ENCODE peak calls at places on chromosome 14, in nine cellular contexts. U is heart left ventricle, Z is A549, H is vagina, X is IMR-90, B is testis, E is body of pancreas, Y is gastrocnemius medialis, P is HepG2. D is an unnamed sample.

GRCh38 chr14:102508774-102509743 is 517 bp downstream of the ANKRD9 start:
- DNase-seq in U (peak; percentile 83), Z (peak; percentile 40), H (no peak), X (peak; percentile 41), B (peak; percentile 65), E (peak; percentile 53), Y (peak; percentile 66), P (no peak), D (peak; percentile 57)

GRCh38 chr14:73719361-73719760 is 5.2 kb upstream of the PNMA1 start:
- DNase-seq in U (no peak), Z (no peak), H (no peak), X (no peak), B (no peak), E (no peak), Y (no peak), P (no peak), D (no peak)

GRCh38 chr14:24206260-24207103 is 986 bp downstream of the TSSK4 start:
- DNase-seq in U (no peak), Z (no peak), H (no peak), X (no peak), B (no peak), E (no peak), Y (no peak), P (no peak), D (no peak)

GRCh38 chr14:68143341-68143807 is 323.8 kb downstream of the RAD51B start:
- DNase-seq in U (peak; percentile 82), Z (peak; percentile 72), H (peak; percentile 90), X (peak; percentile 36), B (peak; percentile 85), E (peak; percentile 88), Y (peak; percentile 56), P (no peak), D (peak; percentile 37)

GRCh38 chr14:75123991-75124390 is 2.9 kb downstream of the NEK9 start:
- DNase-seq in U (peak; percentile 24), Z (peak; percentile 69), H (no peak), X (peak; percentile 86), B (peak; percentile 26), E (peak; percentile 52), Y (peak; percentile 26), P (no peak), D (no peak)

GRCh38 chr14:104137297-104138097 is 890 bp upstream of the KIF26A start:
- DNase-seq in U (peak; percentile 78), Z (peak; percentile 80), H (no peak), X (peak; percentile 4), B (peak; percentile 70), E (peak; percentile 42), Y (no peak), P (peak; percentile 10), D (peak; percentile 55)

GRCh38 chr14:98507269-98507668 is 764.7 kb downstream of the BCL11B start:
- DNase-seq in U (no peak), Z (no peak), H (no peak), X (no peak), B (no peak), E (no peak), Y (no peak), P (no peak), D (no peak)

GRCh38 chr14:50230601-50231474 is 540 bp downstream of the SOS2 start:
- DNase-seq in U (peak; percentile 66), Z (peak; percentile 55), H (no peak), X (peak; percentile 59), B (peak; percentile 71), E (peak; percentile 65), Y (peak; percentile 38), P (peak; percentile 29), D (peak; percentile 69)

GRCh38 chr14:30532264-30532663 is 26.7 kb upstream of the G2E3 start:
- DNase-seq in U (no peak), Z (no peak), H (no peak), X (no peak), B (no peak), E (no peak), Y (no peak), P (no peak), D (no peak)

GRCh38 chr14:87615822-87616679 is 376.9 kb downstream of the GALC start:
- DNase-seq in U (peak; percentile 32), Z (peak; percentile 44), H (no peak), X (peak; percentile 19), B (peak; percentile 84), E (peak; percentile 64), Y (no peak), P (peak; percentile 44), D (peak; percentile 59)

GRCh38 chr14:92962031-92962830 is 39.3 kb downstream of the CHGA start:
- DNase-seq in U (no peak), Z (no peak), H (no peak), X (no peak), B (no peak), E (no peak), Y (no peak), P (no peak), D (no peak)

GRCh38 chr14:101248840-101249675 is 312.2 kb upstream of the DIO3 start:
- DNase-seq in U (peak; percentile 11), Z (no peak), H (peak; percentile 54), X (no peak), B (no peak), E (no peak), Y (no peak), P (no peak), D (no peak)

GRCh38 chr14:99971087-99971928 is 93.9 kb upstream of the EVL start:
- DNase-seq in U (peak; percentile 85), Z (peak; percentile 87), H (no peak), X (peak; percentile 80), B (peak; percentile 94), E (peak; percentile 88), Y (peak; percentile 54), P (peak; percentile 78), D (peak; percentile 80)
- TF ChIP-seq POLR2A in U (no peak), Z (peak; percentile 32), H (no peak), X (no peak), B (no peak), E (peak; percentile 51), Y (peak; percentile 50), P (peak; percentile 73), D (peak; percentile 67)

GRCh38 chr14:65100905-65101541 is 1.3 kb downstream of the MAX start:
- DNase-seq in U (no peak), Z (no peak), H (no peak), X (no peak), B (no peak), E (no peak), Y (no peak), P (no peak), D (no peak)

GRCh38 chr14:65103150-65103760 is 938 bp upstream of the MAX start:
- DNase-seq in U (no peak), Z (peak; percentile 58), H (no peak), X (peak; percentile 27), B (no peak), E (peak; percentile 25), Y (peak; percentile 30), P (peak; percentile 24), D (no peak)

GRCh38 chr14:65102441-65103149 is at the start of gene MAX:
- DNase-seq in U (peak; percentile 98), Z (peak; percentile 98), H (peak; percentile 100), X (peak; percentile 98), B (peak; percentile 99), E (peak; percentile 99), Y (peak; percentile 99), P (peak; percentile 97), D (peak; percentile 99)

GRCh38 chr14:65104791-65105190 is 2.5 kb upstream of the MAX start:
- DNase-seq in U (no peak), Z (no peak), H (no peak), X (no peak), B (no peak), E (no peak), Y (no peak), P (no peak), D (no peak)

DNA sequence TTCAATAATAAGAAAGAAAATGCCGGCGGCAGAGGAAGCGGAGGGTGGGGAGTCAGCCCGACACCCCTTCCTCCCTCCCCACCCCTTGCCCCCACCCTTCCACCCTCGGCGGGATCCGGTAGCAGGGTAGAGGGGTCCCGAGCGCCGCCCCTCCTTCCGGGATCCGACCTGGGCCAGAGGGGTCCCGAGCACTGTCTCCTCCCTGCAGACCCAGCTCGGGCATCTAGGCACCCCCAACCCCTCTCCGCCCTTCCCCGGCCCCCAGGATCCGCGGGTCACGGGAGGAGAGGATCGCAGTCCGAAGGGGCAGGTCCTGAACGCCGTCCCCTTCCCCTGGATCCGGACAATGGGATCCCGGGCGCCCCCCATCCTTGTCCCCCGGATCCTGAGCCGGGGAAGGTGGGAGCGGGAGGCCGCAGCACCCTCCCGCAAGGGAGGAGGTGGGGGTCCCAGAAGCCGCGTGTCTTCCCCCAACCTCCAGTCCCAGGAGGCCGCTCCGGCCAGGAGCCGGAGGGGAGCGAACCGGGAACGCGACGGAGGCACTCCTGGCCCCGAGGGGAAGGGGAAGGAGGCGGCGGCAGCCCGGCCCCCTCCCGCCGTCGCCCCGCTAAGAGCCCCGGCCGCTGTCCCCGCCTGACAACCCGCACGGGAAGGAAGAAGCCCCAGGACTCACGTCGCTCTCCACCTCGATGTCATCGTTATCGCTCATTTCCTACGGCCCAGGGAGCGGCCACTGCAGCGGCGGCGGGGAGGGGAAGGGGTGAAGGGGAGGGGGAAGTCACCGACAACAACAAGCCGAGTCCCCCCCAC is 481 bp downstream of the MAX start:
- DNase-seq in U (peak; percentile 37), Z (no peak), H (no peak), X (no peak), B (peak; percentile 15), E (no peak), Y (no peak), P (no peak), D (no peak)
- H3K9me3 ChIP-seq in U (no peaks in the 10 kb centered on the region), Z (no peaks in the 10 kb centered on the region), H (no peaks in the 10 kb centered on the region), X (no peaks in the 10 kb centered on the region), B (no peaks in the 10 kb centered on the region), E (no peaks in the 10 kb centered on the region), Y (no peaks in the 10 kb centered on the region), P (no peaks in the 10 kb centered on the region), D (no peaks in the 10 kb centered on the region)

GRCh38 chr14:60651936-60652673 is 2.8 kb upstream of the SIX1 start:
- DNase-seq in U (no peak), Z (no peak), H (no peak), X (peak; percentile 21), B (no peak), E (no peak), Y (no peak), P (no peak), D (no peak)

GRCh38 chr14:60653709-60654161 is 4.5 kb upstream of the SIX1 start:
- DNase-seq in U (no peak), Z (no peak), H (no peak), X (no peak), B (no peak), E (no peak), Y (no peak), P (no peak), D (no peak)

GRCh38 chr14:60653388-60653690 is 4.1 kb upstream of the SIX1 start:
- DNase-seq in U (no peak), Z (no peak), H (no peak), X (no peak), B (no peak), E (no peak), Y (no peak), P (no peak), D (no peak)

GRCh38 chr14:60651051-60651935 is 2.0 kb upstream of the SIX1 start:
- DNase-seq in U (no peak), Z (no peak), H (no peak), X (no peak), B (no peak), E (no peak), Y (no peak), P (no peak), D (no peak)

GRCh38 chr14:60652674-60653387 is 3.6 kb upstream of the SIX1 start:
- DNase-seq in U (no peak), Z (no peak), H (no peak), X (peak; percentile 23), B (no peak), E (no peak), Y (no peak), P (no peak), D (no peak)
- H3K4me3 ChIP-seq in U (no peak overlapping the region), Z (no peak overlapping the region), H (no peak overlapping the region), X (no peak overlapping the region), B (no peak overlapping the region), E (no peak overlapping the region), Y (peak overlapping the region; percentile 88), P (no peak overlapping the region), D (no peak overlapping the region)

GRCh38 chr14:54396493-54397335 is at the start of gene CDKN3:
- DNase-seq in U (peak; percentile 98), Z (peak; percentile 99), H (peak; percentile 99), X (peak; percentile 99), B (peak; percentile 99), E (peak; percentile 99), Y (peak; percentile 98), P (peak; percentile 98), D (peak; percentile 99)
- TF ChIP-seq POLR2A in U (no peak), Z (peak; percentile 89), H (no peak), X (peak; percentile 83), B (peak; percentile 19), E (peak; percentile 37), Y (peak; percentile 58), P (peak; percentile 95), D (peak; percentile 87)